ENCODE peak calls at places on chromosomes 1 and 21, in ten cellular contexts. M is stimulated activated CD4-positive, alpha-beta T cell treated with anti-CD3 and anti-CD28 coated beads, Interleukin-4, amount 100 ng/mL, for 4 hours; W is neural crest cell; Z is AG20443; B is tibial artery; S is T-helper 2 cell; L is NCI-H1105; F is esophagus squamous epithelium; K is stimulated activated CD8-positive, alpha-beta memory T cell treated with anti-CD3 and anti-CD28 coated beads, Interleukin-12 subunit alpha, Interleukin-12 subunit beta, amount 100 ng/mL, for 1 hour; X is activated naive CD8-positive, alpha-beta T cell treated with anti-CD3 and anti-CD28 coated beads, Interleukin-2, amount 50 U/mL, for 24 hours. C is an unnamed sample.

GRCh38 chr1:23558872-23559135 is 497 bp downstream of the ID3 start:
- DNase-seq in M (no peak), W (no peak), Z (no peak), B (no peak), S (no peak), L (no peak), F (no peak), K (no peak), X (no peak), C (no peak)

GRCh38 chr1:63980706-63981407 is 207.0 kb downstream of the ROR1 start:
- DNase-seq in M (no peak), W (no peak), Z (no peak), B (no peak), S (no peak), L (no peak), F (no peak), K (no peak), X (no peak), C (no peak)

GRCh38 chr1:172320723-172321122 is 99.8 kb upstream of the C1orf105 start:
- DNase-seq in M (no peak), W (no peak), Z (peak), B (no peak), S (no peak), L (no peak), F (no peak), K (no peak), X (no peak), C (peak)

GRCh38 chr1:227038401-227038800 is 98.3 kb downstream of the COQ8A start:
- DNase-seq in M (no peak), W (no peak), Z (no peak), B (no peak), S (no peak), L (no peak), F (no peak), K (no peak), X (no peak), C (no peak)

GRCh38 chr1:85328713-85329376 is 52.4 kb upstream of the BCL10 start:
- DNase-seq in M (no peak), W (no peak), Z (peak), B (no peak), S (no peak), L (no peak), F (no peak), K (no peak), X (no peak), C (no peak)

GRCh38 chr1:16111771-16112557 is 38.5 kb upstream of the FAM131C start:
- DNase-seq in M (no peak), W (no peak), Z (peak), B (peak), S (no peak), L (no peak), F (no peak), K (no peak), X (no peak), C (peak)

GRCh38 chr1:11731719-11732283 is 4.1 kb upstream of the AGTRAP start:
- DNase-seq in M (no peak), W (peak), Z (peak), B (peak), S (no peak), L (peak), F (peak), K (no peak), X (peak), C (peak)

GRCh38 chr1:169330927-169331326 is 36.7 kb downstream of the NME7 start:
- DNase-seq in M (no peak), W (no peak), Z (no peak), B (no peak), S (no peak), L (no peak), F (no peak), K (no peak), X (no peak), C (no peak)

GRCh38 chr1:21936366-21937031 is 611 bp downstream of the HSPG2 start:
- DNase-seq in M (no peak), W (peak), Z (no peak), B (no peak), S (no peak), L (no peak), F (no peak), K (no peak), X (no peak), C (no peak)

GRCh38 chr1:234398849-234399381 is 25.7 kb downstream of the COA6 start:
- DNase-seq in M (no peak), W (no peak), Z (peak), B (no peak), S (no peak), L (no peak), F (no peak), K (no peak), X (no peak), C (no peak)

GRCh38 chr1:54640863-54641836 is at the start of gene MROH7:
- DNase-seq in M (no peak), W (no peak), Z (no peak), B (no peak), S (no peak), L (no peak), F (no peak), K (no peak), X (no peak), C (no peak)

GRCh38 chr21:35603471-35603870 is 456.9 kb downstream of the SETD4 start:
- DNase-seq in M (no peak), W (no peak), Z (no peak), B (no peak), S (no peak), L (no peak), F (no peak), K (no peak), X (no peak), C (no peak)

GRCh38 chr1:245409341-245410195 is 254.8 kb downstream of the KIF26B start:
- DNase-seq in M (no peak), W (no peak), Z (no peak), B (no peak), S (no peak), L (no peak), F (no peak), K (no peak), X (no peak), C (no peak)

C was measured in uterus.